ENCODE peak calls at places on chromosomes 1 and 21, in eight cellular contexts. S, D, O, Z, Y, I, M and P are unnamed samples.

GRCh38 chr1:5680600-5680999 is 311.6 kb downstream of the NPHP4 start:
- DNase-seq in I (no peak), M (no peak), S (no peak), D (no peak), O (no peak), Z (no peak), Y (no peak), P (no peak)

GRCh38 chr21:33308586-33309490 is 15.9 kb upstream of the IFNAR1 start:
- DNase-seq in I (no peak), Y (no peak), D (no peak), O (peak; percentile 27), S (no peak), Z (no peak), M (no peak), P (no peak)

GRCh38 chr1:237235080-237235479 is 193.1 kb downstream of the RYR2 start:
- DNase-seq in D (no peak), Z (no peak), O (peak; percentile 71), Y (no peak), I (no peak), S (no peak), M (no peak), P (no peak)

GRCh38 chr1:213135572-213135971 is 84.5 kb downstream of the RPS6KC1 start:
- DNase-seq in D (no peak), Y (no peak), O (no peak), M (no peak), S (no peak), I (no peak), Z (no peak), P (no peak)

GRCh38 chr1:111864862-111865261 is 109.2 kb downstream of the DDX20 start:
- DNase-seq in I (peak; percentile 17), Y (no peak), D (no peak), O (no peak), Z (no peak), S (no peak), M (no peak), P (no peak)

GRCh38 chr1:33725037-33725436 is 138.8 kb upstream of the HMGB4 start:
- DNase-seq in O (peak; percentile 20), Z (no peak), M (no peak), S (no peak), D (no peak), I (no peak), Y (no peak), P (no peak)

GRCh38 chr1:1106510-1107221 is 9.2 kb downstream of the C1orf159 start:
- DNase-seq in D (no peak), Z (no peak), I (no peak), M (peak; percentile 49), O (no peak), Y (no peak), S (no peak), P (no peak)

GRCh38 chr1:67214420-67215174 is 48.3 kb downstream of the IL23R start:
- DNase-seq in D (peak; percentile 54), Z (no peak), S (no peak), Y (no peak), O (no peak), M (no peak), I (no peak), P (no peak)

GRCh38 chr1:209248649-209249279 is 334.8 kb upstream of the CAMK1G start:
- DNase-seq in M (no peak), D (peak; percentile 83), Y (peak; percentile 16), O (peak; percentile 54), S (peak; percentile 64), I (peak; percentile 68), Z (no peak), P (no peak)

DNA sequence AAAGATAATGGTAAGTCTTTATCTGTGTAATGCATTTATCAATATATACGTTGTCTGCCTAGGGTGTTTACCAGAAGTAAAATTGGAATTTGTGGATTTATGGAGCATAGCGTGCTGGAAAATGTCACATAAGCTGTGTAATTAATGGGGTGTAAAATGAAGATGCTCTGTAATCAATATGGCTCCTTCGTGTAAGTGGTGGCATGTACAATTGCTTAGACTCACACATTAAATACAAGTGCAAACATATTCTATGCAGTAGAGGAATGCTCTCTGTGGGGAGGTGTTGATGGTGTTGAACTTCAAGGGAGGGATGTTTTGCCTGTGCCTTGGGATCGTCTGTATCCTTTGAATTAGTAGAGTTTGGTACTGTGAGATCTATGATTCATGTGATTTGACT is 62.2 kb upstream of the SRSF10 start:
- DNase-seq in Y (no peak), I (no peak), D (no peak), M (no peak), Z (no peak), O (no peak), S (no peak), P (no peak)
- H3K4me3 ChIP-seq in Y (no peak overlapping the region), I (no peak overlapping the region), D (no peak overlapping the region), M (no peak overlapping the region), Z (no peak overlapping the region), O (no peak overlapping the region), S (no peak overlapping the region), P (no peak overlapping the region)

GRCh38 chr1:52032785-52033131 is 852 bp downstream of the KTI12 start:
- DNase-seq in Y (no peak), S (peak; percentile 15), Z (no peak), M (peak; percentile 83), I (peak; percentile 59), D (peak; percentile 56), O (peak; percentile 31), P (no peak)

GRCh38 chr1:52032124-52032784 is 1.4 kb downstream of the KTI12 start:
- DNase-seq in S (peak; percentile 8), I (peak; percentile 30), Z (no peak), D (no peak), O (no peak), M (no peak), Y (no peak), P (no peak)

GRCh38 chr1:52033190-52034049 is at the start of gene KTI12:
- DNase-seq in Y (peak; percentile 79), D (peak; percentile 94), Z (peak; percentile 44), S (peak; percentile 78), I (peak; percentile 91), M (peak; percentile 95), O (peak; percentile 90), P (peak; percentile 51)

GRCh38 chr1:52037402-52037814 is 3.8 kb upstream of the KTI12 start:
- DNase-seq in S (no peak), M (no peak), D (peak; percentile 42), Z (no peak), I (no peak), O (no peak), Y (no peak), P (no peak)

GRCh38 chr1:52034050-52034384 is 407 bp upstream of the KTI12 start:
- DNase-seq in S (no peak), Z (no peak), O (no peak), I (no peak), M (no peak), Y (no peak), D (no peak), P (no peak)
- H3K4me3 ChIP-seq in S (peak overlapping the region; percentile 95), Z (peak overlapping the region; percentile 96), O (no peak overlapping the region), I (peak overlapping the region; percentile 66), M (no peak overlapping the region), Y (peak overlapping the region; percentile 97), D (no peak overlapping the region), P (peak overlapping the region; percentile 99)

DNA sequence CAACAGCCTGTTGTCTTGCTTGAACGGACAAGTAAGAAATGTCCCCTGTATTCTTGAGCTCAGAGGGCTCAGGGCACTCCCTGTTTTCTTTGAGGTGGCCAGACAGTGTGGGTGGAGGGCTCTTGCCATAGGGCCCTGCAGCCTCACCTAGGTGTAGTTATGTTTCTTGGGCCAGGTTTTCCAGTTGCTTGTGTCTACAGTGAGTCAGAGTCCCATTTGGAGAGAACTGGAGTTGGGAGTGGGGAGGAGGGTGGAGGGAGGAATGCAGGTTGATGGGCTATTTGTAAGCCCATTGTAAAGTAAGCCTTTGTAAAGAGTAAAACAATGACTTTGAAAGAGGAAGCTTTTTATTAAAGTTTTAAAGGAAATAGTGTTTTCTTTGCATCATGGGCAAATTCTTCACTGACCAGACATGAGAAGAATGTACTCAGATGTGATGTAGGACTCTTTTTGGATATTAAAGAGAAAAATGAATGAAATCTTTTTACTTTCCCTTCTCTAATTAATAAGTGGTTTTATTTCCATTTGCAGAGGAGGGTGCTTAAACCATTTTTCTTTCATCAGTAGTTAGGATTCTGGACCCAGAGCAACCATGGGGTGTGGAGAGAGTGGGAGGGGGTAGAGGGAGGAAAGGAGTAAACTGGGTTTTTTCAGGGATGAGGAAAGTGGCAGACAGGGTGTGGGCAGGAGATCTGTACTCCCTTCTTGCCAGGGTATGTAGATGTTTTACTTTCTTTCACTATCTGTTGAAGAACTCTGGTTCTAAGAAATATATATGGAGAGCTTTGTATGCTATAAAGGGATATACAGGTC is 45.1 kb upstream of the MACF1 start:
- DNase-seq in D (peak; percentile 77), O (peak; percentile 65), Z (peak; percentile 63), S (no peak), M (no peak), I (no peak), Y (no peak), P (no peak)
- H3K4me3 ChIP-seq in D (no peak overlapping the region), O (peak overlapping the region; percentile 28), Z (no peak overlapping the region), S (peak overlapping the region; percentile 48), M (no peak overlapping the region), I (peak overlapping the region; percentile 47), Y (peak overlapping the region; percentile 48), P (no peak overlapping the region)

GRCh38 chr21:41762753-41763152 is 4.1 kb downstream of the RIPK4 start:
- DNase-seq in I (no peak), M (peak; percentile 38), D (no peak), Z (no peak), O (no peak), S (no peak), Y (no peak), P (no peak)

GRCh38 chr21:41763398-41763931 is 3.4 kb downstream of the RIPK4 start:
- DNase-seq in Z (no peak), Y (no peak), S (no peak), D (peak; percentile 51), M (peak; percentile 51), O (no peak), I (no peak), P (no peak)

GRCh38 chr21:41764558-41765392 is 2.1 kb downstream of the RIPK4 start:
- DNase-seq in S (no peak), Z (no peak), I (no peak), M (peak; percentile 20), O (no peak), Y (no peak), D (peak; percentile 46), P (no peak)

GRCh38 chr21:41765393-41765950 is 1.4 kb downstream of the RIPK4 start:
- DNase-seq in Z (no peak), S (no peak), D (no peak), I (no peak), O (no peak), M (peak; percentile 30), Y (no peak), P (no peak)

GRCh38 chr21:41763996-41764395 is 2.9 kb downstream of the RIPK4 start:
- DNase-seq in Z (no peak), Y (no peak), I (no peak), M (peak; percentile 55), D (no peak), S (no peak), O (no peak), P (no peak)
- H3K4me3 ChIP-seq in Z (no peak overlapping the region), Y (no peak overlapping the region), I (no peak overlapping the region), M (no peak overlapping the region), D (no peak overlapping the region), S (no peak overlapping the region), O (no peak overlapping the region), P (no peak overlapping the region)